ENCODE peak calls at places on chromosomes 5 and 9, in six cellular contexts. S is IMR-90, N is trophoblast cell, T is mesenchymal stem cell, J is neuronal stem cell, H is H1. V is an unnamed sample.

GRCh38 chr9:22913518-22913917 is 466.9 kb downstream of the DMRTA1 start:
- DNase-seq in H (no peak), T (no peak), N (no peak), J (no peak), S (no peak), V (no peak)

GRCh38 chr5:181261320-181262085 is 560 bp upstream of the TRIM52 start:
- DNase-seq in N (peak; percentile 68), S (peak; percentile 50), J (peak; percentile 54), T (peak; percentile 83), H (no peak), V (peak; percentile 70)

GRCh38 chr5:40442346-40442745 is 237.4 kb upstream of the PTGER4 start:
- DNase-seq in J (no peak), H (no peak), T (peak; percentile 60), N (no peak), S (peak; percentile 83), V (no peak)

GRCh38 chr5:9653811-9654210 is 23.7 kb upstream of the TAS2R1 start:
- DNase-seq in T (peak; percentile 98), N (peak; percentile 97), H (no peak), J (no peak), S (peak; percentile 97), V (no peak)

GRCh38 chr5:126508962-126509279 is 85.7 kb downstream of the GRAMD2B start:
- DNase-seq in T (peak; percentile 68), N (no peak), J (no peak), H (no peak), S (no peak), V (no peak)

GRCh38 chr9:97577051-97577450 is 56.1 kb downstream of the TSTD2 start:
- DNase-seq in S (no peak), J (no peak), N (no peak), T (no peak), H (no peak), V (no peak)

GRCh38 chr9:92406506-92406905 is 2.1 kb upstream of the OGN start:
- DNase-seq in T (peak; percentile 12), S (no peak), N (no peak), H (no peak), J (no peak), V (no peak)

GRCh38 chr5:154210163-154210562 is 19.6 kb downstream of the GALNT10 start:
- DNase-seq in H (no peak), T (no peak), J (no peak), N (no peak), S (no peak), V (no peak)

GRCh38 chr5:179255527-179256228 is 89.6 kb downstream of the ADAMTS2 start:
- DNase-seq in N (no peak), H (no peak), S (no peak), J (no peak), T (no peak), V (peak; percentile 18)

GRCh38 chr9:136640176-136641086 is 22.3 kb upstream of the EGFL7 start:
- DNase-seq in N (no peak), J (no peak), T (no peak), S (no peak), H (no peak), V (no peak)

GRCh38 chr9:93319992-93320490 is 131.4 kb upstream of the FAM120A start:
- DNase-seq in S (no peak), H (no peak), T (no peak), N (no peak), J (no peak), V (peak; percentile 29)

GRCh38 chr9:85118990-85119755 is 449.6 kb downstream of the NTRK2 start:
- DNase-seq in N (no peak), H (no peak), T (no peak), J (no peak), S (no peak), V (no peak)

GRCh38 chr5:158451203-158451982 is 592.4 kb upstream of the CLINT1 start:
- DNase-seq in J (no peak), T (no peak), S (peak; percentile 53), N (no peak), H (no peak), V (no peak)

GRCh38 chr9:133334161-133334560 is 1.8 kb downstream of the SURF6 start:
- DNase-seq in J (no peak), H (peak; percentile 67), T (no peak), N (no peak), S (no peak), V (peak; percentile 91)

GRCh38 chr5:130282044-130282443 is 377.8 kb downstream of the CHSY3 start:
- DNase-seq in J (no peak), H (no peak), N (no peak), T (peak; percentile 2), S (no peak), V (no peak)

GRCh38 chr9:133284362-133284761 is 9.4 kb upstream of the ABO start:
- DNase-seq in J (no peak), H (no peak), S (no peak), T (no peak), N (no peak), V (no peak)

GRCh38 chr9:83219154-83219923 is 156.4 kb upstream of the RASEF start:
- DNase-seq in T (peak; percentile 87), J (peak; percentile 74), S (peak; percentile 46), H (peak; percentile 79), N (peak; percentile 53), V (peak; percentile 89)

GRCh38 chr5:167049043-167049663 is 1242.3 kb upstream of the WWC1 start:
- DNase-seq in H (no peak), T (peak; percentile 58), J (no peak), S (no peak), N (peak; percentile 2), V (peak; percentile 36)

GRCh38 chr9:757246-757881 is 84.1 kb upstream of the DMRT1 start:
- DNase-seq in S (peak; percentile 67), J (peak; percentile 18), T (peak; percentile 61), N (no peak), H (peak; percentile 57), V (peak; percentile 82)

GRCh38 chr5:98750693-98751092 is 22.8 kb upstream of the RGMB start:
- DNase-seq in H (no peak), N (no peak), S (no peak), J (no peak), T (peak; percentile 14), V (peak; percentile 81)

GRCh38 chr9:91902465-91903125 is 47.4 kb downstream of the ROR2 start:
- DNase-seq in N (no peak), T (peak; percentile 48), S (peak; percentile 53), J (no peak), H (no peak), V (no peak)

GRCh38 chr5:134530375-134531077 is 5.1 kb downstream of the JADE2 start:
- DNase-seq in N (no peak), H (no peak), S (peak; percentile 76), T (peak; percentile 51), J (no peak), V (no peak)

GRCh38 chr9:93677641-93678136 is 101.3 kb downstream of the PHF2 start:
- DNase-seq in N (no peak), S (no peak), H (no peak), T (no peak), J (no peak), V (peak; percentile 17)

GRCh38 chr9:125631391-125632085 is 75.5 kb downstream of the MAPKAP1 start:
- DNase-seq in T (peak; percentile 63), J (no peak), S (peak; percentile 57), N (no peak), H (no peak), V (no peak)

GRCh38 chr5:32223972-32224608 is 50.0 kb upstream of the GOLPH3 start:
- DNase-seq in S (peak; percentile 75), J (no peak), T (peak; percentile 63), H (peak; percentile 56), N (peak; percentile 93), V (peak; percentile 68)

GRCh38 chr9:98818764-98819163 is 11.3 kb downstream of the GALNT12 start:
- DNase-seq in S (no peak), N (no peak), T (no peak), J (no peak), H (no peak), V (no peak)

GRCh38 chr9:98819231-98819630 is 11.8 kb downstream of the GALNT12 start:
- DNase-seq in H (no peak), N (peak; percentile 22), S (no peak), J (no peak), T (no peak), V (no peak)

GRCh38 chr9:98810106-98810840 is 2.8 kb downstream of the GALNT12 start:
- DNase-seq in N (no peak), H (no peak), J (no peak), T (no peak), S (no peak), V (no peak)

GRCh38 chr9:98811051-98811650 is 3.7 kb downstream of the GALNT12 start:
- DNase-seq in S (peak; percentile 96), T (peak; percentile 42), J (no peak), H (no peak), N (peak; percentile 62), V (no peak)

DNA sequence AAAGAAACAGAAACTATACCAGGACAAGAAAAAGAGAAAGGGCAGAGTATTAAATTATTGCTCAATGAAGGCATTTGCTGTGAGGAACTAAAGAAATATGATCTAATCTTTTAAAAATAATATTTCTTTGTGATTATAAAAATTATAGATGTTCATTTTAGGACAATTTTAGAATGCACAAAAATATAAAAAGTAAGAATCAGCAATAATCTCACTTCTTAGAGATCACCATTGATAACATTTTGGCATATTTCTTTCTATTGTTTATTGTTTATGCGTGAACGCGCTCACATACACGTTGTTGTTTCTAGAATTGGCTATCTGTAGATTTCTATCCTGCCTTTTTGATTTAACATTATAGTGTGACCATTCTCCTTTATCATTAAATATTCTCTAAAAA is 8.1 kb downstream of the GALNT12 start:
- DNase-seq in S (no peak), J (no peak), T (no peak), H (no peak), N (no peak), V (no peak)
- H4K91ac ChIP-seq in S (no peak overlapping the region), J (no peak overlapping the region), T (no peak overlapping the region), H (no peak overlapping the region), N (no peak overlapping the region), V (no peak overlapping the region)

GRCh38 chr5:45017568-45017967 is 208.8 kb downstream of the MRPS30 start:
- DNase-seq in N (no peak), J (no peak), T (no peak), H (no peak), S (no peak), V (no peak)
- H4K91ac ChIP-seq in N (no peak overlapping the region), J (no peak overlapping the region), T (no peak overlapping the region), H (no peak overlapping the region), S (no peak overlapping the region), V (no peak overlapping the region)

GRCh38 chr5:133159543-133159942 is 107.7 kb downstream of the HSPA4 start:
- DNase-seq in T (no peak), H (no peak), S (no peak), N (no peak), J (no peak), V (no peak)

GRCh38 chr5:133163839-133164238 is 112.0 kb downstream of the HSPA4 start:
- DNase-seq in H (no peak), J (no peak), N (no peak), T (no peak), S (no peak), V (no peak)

GRCh38 chr5:133164759-133165158 is 112.9 kb downstream of the HSPA4 start:
- DNase-seq in H (no peak), J (no peak), S (no peak), T (no peak), N (no peak), V (no peak)
- H4K91ac ChIP-seq in H (no peak overlapping the region), J (no peak overlapping the region), S (no peak overlapping the region), T (no peak overlapping the region), N (no peak overlapping the region), V (no peak overlapping the region)

DNA sequence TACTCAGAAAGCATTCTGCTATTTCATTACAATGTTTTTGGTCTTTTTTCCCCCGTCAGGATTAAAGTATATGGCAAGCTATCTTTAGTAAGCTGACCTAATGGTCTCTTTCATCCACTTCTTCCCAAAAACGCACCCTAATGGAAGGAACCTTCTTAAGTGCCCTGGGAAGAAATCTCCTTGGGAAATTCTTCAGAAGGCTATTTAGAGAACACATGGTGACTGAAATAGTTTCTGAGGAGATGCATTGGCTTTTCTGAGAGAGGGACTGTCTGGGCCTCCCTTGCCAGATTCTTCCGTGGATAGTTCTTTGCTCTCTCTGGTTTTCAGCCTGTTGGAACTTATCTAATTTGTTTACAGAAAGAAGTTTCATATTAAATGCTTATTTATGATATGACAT is 524.1 kb upstream of the MEF2C start:
- DNase-seq in H (no peak), J (no peak), N (no peak), S (no peak), T (peak; percentile 26), V (no peak)
- H4K91ac ChIP-seq in H (no peak overlapping the region), J (no peak overlapping the region), N (no peak overlapping the region), S (no peak overlapping the region), T (no peak overlapping the region), V (no peak overlapping the region)

V was measured in H9.